ENCODE peak calls at places on chromosome 13, in six cellular contexts. F is natural killer cell, T is NCI-H526 treated with DMSO at 0.1 percent for 48 hours, D is BJ, G is smooth muscle cell of the brain vasculature, S is B cell. W is an unnamed sample.

GRCh38 chr13:44810067-44810840 is 179.0 kb downstream of the NUFIP1 start:
- DNase-seq in F (no peak), T (no peak), D (no peak), G (no peak), S (no peak), W (no peak)

GRCh38 chr13:95564091-95564490 is 11.6 kb downstream of the CLDN10 start:
- DNase-seq in F (no peak), T (no peak), D (no peak), G (no peak), S (no peak), W (no peak)

GRCh38 chr13:77048592-77048991 is 21.6 kb upstream of the FBXL3 start:
- DNase-seq in F (no peak), T (no peak), D (no peak), G (no peak), S (no peak), W (no peak)

GRCh38 chr13:27442071-27442647 is 8.2 kb downstream of the MTIF3 start:
- DNase-seq in F (no peak), T (peak), D (no peak), G (no peak), S (no peak), W (no peak)

GRCh38 chr13:106533940-106534843 is 1.3 kb downstream of the EFNB2 start:
- DNase-seq in F (peak), T (peak), D (no peak), G (no peak), S (peak), W (no peak)

GRCh38 chr13:27915301-27916207 is 4.2 kb upstream of the PDX1 start:
- DNase-seq in F (no peak), T (no peak), D (no peak), G (no peak), S (no peak), W (no peak)

GRCh38 chr13:106505295-106505694 is 30.2 kb downstream of the EFNB2 start:
- DNase-seq in F (no peak), T (no peak), D (no peak), G (no peak), S (no peak), W (no peak)

GRCh38 chr13:27264648-27265047 is 6.0 kb upstream of the RASL11A start:
- DNase-seq in F (no peak), T (no peak), D (no peak), G (no peak), S (no peak), W (no peak)

GRCh38 chr13:101915333-101915732 is 462.9 kb downstream of the ITGBL1 start:
- DNase-seq in F (no peak), T (no peak), D (no peak), G (no peak), S (no peak), W (no peak)

GRCh38 chr13:33250594-33250993 is 35.0 kb downstream of the STARD13 start:
- DNase-seq in F (no peak), T (no peak), D (no peak), G (no peak), S (no peak), W (no peak)

GRCh38 chr13:102267191-102267590 is 134.7 kb downstream of the FGF14 start:
- DNase-seq in F (no peak), T (no peak), D (no peak), G (no peak), S (no peak), W (no peak)

GRCh38 chr13:32731576-32731975 is 145.3 kb downstream of the PDS5B start:
- DNase-seq in F (no peak), T (no peak), D (no peak), G (no peak), S (no peak), W (no peak)